ENCODE peak calls at places on chromosomes 13 and 19, in five cellular contexts. I is EH; X is GM10248; G is activated CD8-positive, alpha-beta memory T cell treated with anti-CD3 and anti-CD28 coated beads, Interleukin-2, amount 10 ng/mL, durations not matched to agents 7 days and 5 days; Z is hypothalamus. P is an unnamed sample.

GRCh38 chr19:2798733-2799132 is 13.4 kb downstream of the THOP1 start:
- DNase-seq in I (peak), X (no peak), G (no peak), Z (no peak), P (no peak)

GRCh38 chr19:1090731-1091543 is 4.2 kb downstream of the POLR2E start:
- DNase-seq in I (no peak), X (no peak), G (peak), Z (no peak), P (no peak)

GRCh38 chr19:17109962-17110598 is 34.5 kb downstream of the MYO9B start:
- DNase-seq in I (no peak), X (peak), G (peak), Z (peak), P (no peak)

GRCh38 chr13:78160793-78161192 is 242.2 kb upstream of the EDNRB start:
- DNase-seq in I (peak), X (peak), G (no peak), Z (no peak), P (no peak)

GRCh38 chr19:17615889-17616685 is 60.6 kb downstream of the COLGALT1 start:
- DNase-seq in I (no peak), X (no peak), G (no peak), Z (no peak), P (peak)

GRCh38 chr19:39335168-39335567 is 675 bp downstream of the GMFG start:
- DNase-seq in I (no peak), X (no peak), G (peak), Z (no peak), P (no peak)

GRCh38 chr19:10687518-10688288 is 13.5 kb upstream of the QTRT1 start:
- DNase-seq in I (no peak), X (no peak), G (no peak), Z (no peak), P (no peak)

GRCh38 chr13:28022848-28023518 is 34.5 kb upstream of the URAD start:
- DNase-seq in I (peak), X (no peak), G (no peak), Z (no peak), P (no peak)

GRCh38 chr19:35856546-35857149 is at the start of gene KIRREL2:
- DNase-seq in I (no peak), X (peak), G (peak), Z (no peak), P (peak)

GRCh38 chr13:32938907-32939306 is 77.3 kb upstream of the KL start:
- DNase-seq in I (peak), X (no peak), G (no peak), Z (no peak), P (no peak)

P was measured in glutamatergic neuron.